ENCODE peak calls at places on chromosomes 5 and 9, in five cellular contexts. L, Y, H, M and Q are unnamed samples.

GRCh38 chr9:123749580-123750202 is 180.2 kb downstream of the DENND1A start:
- DNase-seq in M (no peak), Y (no peak), L (peak; percentile 42), H (no peak), Q (peak; percentile 44)

GRCh38 chr5:56900395-56900794 is 9.0 kb upstream of the SETD9 start:
- DNase-seq in L (no peak), M (no peak), Y (peak; percentile 63), H (no peak), Q (no peak)

GRCh38 chr9:133619791-133620190 is 10.6 kb upstream of the FAM163B start:
- DNase-seq in M (no peak), L (no peak), Y (no peak), H (no peak), Q (peak; percentile 10)

GRCh38 chr5:38532165-38532669 is 24.2 kb downstream of the LIFR start:
- DNase-seq in Y (no peak), M (peak; percentile 66), H (no peak), L (peak; percentile 45), Q (peak; percentile 69)

GRCh38 chr5:45454114-45454513 is 242.1 kb downstream of the HCN1 start:
- DNase-seq in L (peak; percentile 86), M (peak; percentile 70), Y (peak; percentile 14), H (no peak), Q (no peak)

GRCh38 chr5:111246459-111246858 is 22.3 kb downstream of the CAMK4 start:
- DNase-seq in L (no peak), M (no peak), H (no peak), Y (no peak), Q (no peak)

GRCh38 chr9:116806075-116806474 is 119.0 kb downstream of the TRIM32 start:
- DNase-seq in L (peak; percentile 83), Y (peak; percentile 32), M (peak; percentile 78), H (no peak), Q (peak; percentile 23)

GRCh38 chr9:85182381-85182780 is 512.9 kb downstream of the NTRK2 start:
- DNase-seq in M (no peak), Y (no peak), L (no peak), H (no peak), Q (no peak)

GRCh38 chr9:90141723-90142122 is 500.9 kb downstream of the DIRAS2 start:
- DNase-seq in M (peak; percentile 38), H (no peak), L (peak; percentile 74), Y (peak; percentile 50), Q (peak; percentile 60)

GRCh38 chr9:94985649-94986048 is 259.1 kb downstream of the AOPEP start:
- DNase-seq in L (no peak), M (no peak), Y (no peak), H (no peak), Q (no peak)

GRCh38 chr9:114184071-114184470 is 28.7 kb downstream of the COL27A1 start:
- DNase-seq in M (no peak), H (no peak), L (no peak), Y (peak; percentile 60), Q (no peak)

GRCh38 chr9:133739408-133740280 is 1.5 kb upstream of the SARDH start:
- DNase-seq in M (no peak), H (no peak), Y (no peak), L (no peak), Q (no peak)

GRCh38 chr5:174558190-174558589 is 166.2 kb upstream of the MSX2 start:
- DNase-seq in Y (no peak), H (no peak), L (no peak), M (no peak), Q (no peak)

GRCh38 chr9:77977210-77977611 is 54.4 kb downstream of the GNAQ start:
- DNase-seq in H (peak; percentile 43), M (peak; percentile 39), L (peak; percentile 85), Y (peak; percentile 79), Q (peak; percentile 27)

GRCh38 chr5:114362197-114362976 is 517 bp downstream of the KCNN2 start:
- DNase-seq in H (no peak), Y (peak; percentile 4), M (peak; percentile 88), L (peak; percentile 68), Q (peak; percentile 60)

GRCh38 chr5:146993876-146994530 is 115.4 kb upstream of the PPP2R2B start:
- DNase-seq in M (no peak), Y (peak; percentile 14), L (no peak), H (no peak), Q (no peak)

GRCh38 chr9:131679261-131680020 is 60.4 kb downstream of the RAPGEF1 start:
- DNase-seq in L (no peak), Y (peak; percentile 74), M (no peak), H (no peak), Q (no peak)

GRCh38 chr5:9365501-9365900 is 180.4 kb downstream of the SEMA5A start:
- DNase-seq in M (peak; percentile 34), L (peak; percentile 28), H (no peak), Y (no peak), Q (no peak)

GRCh38 chr9:32954642-32955041 is 46.8 kb downstream of the APTX start:
- DNase-seq in L (no peak), Y (peak; percentile 79), M (no peak), H (no peak), Q (no peak)

GRCh38 chr9:2013688-2014087 is 1.5 kb upstream of the SMARCA2 start:
- DNase-seq in M (no peak), L (no peak), H (no peak), Y (peak; percentile 77), Q (no peak)

GRCh38 chr9:19342927-19343326 is 37.1 kb downstream of the RPS6 start:
- DNase-seq in H (no peak), M (no peak), Y (no peak), L (no peak), Q (no peak)

GRCh38 chr9:99694393-99694792 is 127.3 kb upstream of the NR4A3 start:
- DNase-seq in M (no peak), Y (no peak), H (no peak), L (no peak), Q (no peak)

GRCh38 chr5:136042665-136043121 is 13.9 kb downstream of the TGFBI start:
- DNase-seq in M (peak; percentile 70), L (no peak), Y (peak; percentile 49), H (no peak), Q (no peak)

GRCh38 chr5:1048861-1049838 is 40.5 kb downstream of the NKD2 start:
- DNase-seq in H (no peak), M (no peak), L (no peak), Y (no peak), Q (no peak)

GRCh38 chr9:128406848-128407391 is 13.7 kb upstream of the CERCAM start:
- DNase-seq in L (no peak), M (peak; percentile 36), H (no peak), Y (peak; percentile 45), Q (no peak)

GRCh38 chr5:44952376-44952775 is 143.6 kb downstream of the MRPS30 start:
- DNase-seq in H (peak; percentile 43), Y (peak; percentile 51), M (peak; percentile 36), L (peak; percentile 67), Q (peak; percentile 56)

DNA sequence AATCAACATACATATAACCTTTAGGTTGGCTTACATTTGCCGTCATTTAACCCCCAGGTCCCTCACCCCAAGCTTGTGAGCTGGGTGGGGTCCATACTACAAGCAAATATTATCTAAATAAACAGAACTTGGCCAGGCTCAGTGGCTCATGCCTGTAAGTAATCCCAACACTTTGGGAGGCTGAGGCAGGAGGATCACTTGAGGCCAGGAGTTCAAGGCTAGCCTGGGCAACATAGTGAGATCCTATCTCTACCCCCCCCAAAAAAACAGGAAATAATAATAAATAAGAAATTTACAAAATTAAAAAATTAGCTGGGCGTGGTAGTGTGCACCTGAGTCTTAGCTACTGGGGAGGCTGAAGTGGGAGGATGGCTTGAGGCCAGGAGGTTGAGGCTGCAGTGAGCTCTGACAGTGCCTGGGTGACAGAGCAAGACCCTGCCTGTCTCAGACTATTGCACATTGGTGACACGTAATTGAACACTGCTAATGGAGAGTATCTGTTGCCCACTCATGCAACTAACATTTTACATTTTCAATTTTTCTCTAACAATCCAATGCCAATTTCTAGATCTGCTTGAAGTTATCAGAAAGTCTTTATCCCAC is 18.9 kb downstream of the FNBP1 start:
- DNase-seq in H (no peak), L (no peak), M (no peak), Y (no peak), Q (no peak)
- H3F3A ChIP-seq in H (peaks cover 58% of the 10 kb centered on the region), L (no peaks in the 10 kb centered on the region), M (no peaks in the 10 kb centered on the region), Y (peaks cover 13% of the 10 kb centered on the region), Q (no peaks in the 10 kb centered on the region)

DNA sequence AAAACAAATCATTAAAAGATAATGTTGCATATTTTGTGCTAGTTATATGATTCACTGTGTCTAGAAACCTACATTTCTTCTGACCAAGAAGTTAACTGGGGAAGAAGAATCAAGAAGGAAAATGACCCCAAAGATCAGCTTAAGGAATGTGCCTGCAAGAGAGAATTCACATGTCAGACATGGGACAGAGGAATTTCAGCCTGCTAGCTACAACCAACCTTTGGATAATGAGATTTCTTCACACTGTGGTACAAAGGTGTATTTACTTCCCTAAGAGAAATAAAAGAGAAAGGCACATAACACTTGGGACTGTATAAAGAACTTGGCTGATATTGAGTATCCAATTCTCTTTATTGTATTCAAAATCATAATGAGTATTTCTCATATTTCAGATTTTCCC is 39.6 kb upstream of the ELL2 start:
- DNase-seq in Y (no peak), M (no peak), L (peak; percentile 8), H (no peak), Q (no peak)
- H3K27ac ChIP-seq in Y (no peak overlapping the region), M (no peak overlapping the region), L (no peak overlapping the region), H (no peak overlapping the region), Q (no peak overlapping the region)

GRCh38 chr5:141517902-141518610 is 29.2 kb downstream of the PCDHGC5 start:
- DNase-seq in H (no peak), L (no peak), M (no peak), Y (peak; percentile 38), Q (no peak)
- H3F3A ChIP-seq in H (peaks cover 52% of the 10 kb centered on the region), L (no peaks in the 10 kb centered on the region), M (peaks cover 48% of the 10 kb centered on the region), Y (peaks cover 72% of the 10 kb centered on the region), Q (peaks cover 25% of the 10 kb centered on the region)

DNA sequence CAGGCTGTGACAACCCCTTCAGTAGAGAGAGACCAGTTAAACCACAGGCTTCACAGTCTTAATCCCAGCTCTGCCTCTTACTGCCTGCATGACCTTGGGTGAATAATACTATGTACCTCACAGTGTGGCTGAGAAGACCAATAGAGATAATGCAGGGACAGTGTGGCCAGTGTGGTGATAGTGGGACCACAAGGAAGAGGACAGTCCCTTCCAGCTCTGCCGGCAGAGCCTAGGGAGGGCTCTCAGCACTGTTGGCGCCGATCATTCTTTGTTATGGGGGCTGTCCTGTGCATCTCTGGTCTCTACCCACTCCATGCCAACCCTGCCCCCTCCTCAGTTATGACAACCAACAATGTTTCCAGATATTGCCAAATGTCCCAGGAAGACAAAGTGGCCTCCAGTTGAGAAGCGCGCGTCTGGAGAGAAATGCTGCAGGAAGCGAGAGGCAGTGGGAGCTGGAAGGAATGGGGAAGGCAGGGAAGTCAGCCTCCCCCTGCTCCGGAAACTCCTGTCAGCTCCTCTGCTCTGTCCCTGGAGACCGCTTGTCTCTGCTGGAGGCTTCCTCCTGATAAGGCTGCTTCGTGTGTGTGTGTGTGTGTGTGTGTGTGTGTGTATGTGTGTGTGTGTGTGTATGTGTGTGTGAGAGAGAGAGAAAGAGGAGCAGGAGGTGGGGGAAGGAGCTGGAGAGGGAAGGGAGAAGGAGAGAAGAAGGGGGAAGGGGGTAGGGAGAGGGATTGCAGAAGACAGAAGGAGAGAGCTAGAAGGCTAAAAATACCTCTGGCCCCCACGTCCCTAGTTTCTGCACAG is 31.8 kb upstream of the FABP6 start:
- DNase-seq in M (peak; percentile 41), H (no peak), Y (no peak), L (peak; percentile 53), Q (no peak)
- H3K27ac ChIP-seq in M (no peak overlapping the region), H (no peak overlapping the region), Y (no peak overlapping the region), L (no peak overlapping the region), Q (no peak overlapping the region)

GRCh38 chr5:134634227-134634626 is 1.6 kb upstream of the SAR1B start:
- DNase-seq in M (no peak), H (no peak), L (no peak), Y (no peak), Q (no peak)
- H3F3A ChIP-seq in M (peaks cover 6% of the 10 kb centered on the region), H (peaks cover 41% of the 10 kb centered on the region), L (peaks cover 9% of the 10 kb centered on the region), Y (no peaks in the 10 kb centered on the region), Q (peaks cover 4% of the 10 kb centered on the region)